ENCODE peak calls at places on chromosomes 6 and 20, in six cellular contexts. F is H1, E is fibroblast of lung, D is A549, L is ovary, J is SK-N-SH. N is an unnamed sample.

GRCh38 chr6:112286010-112286409 is 31.6 kb upstream of the LAMA4 start:
- DNase-seq in F (no peak), E (no peak), D (no peak), L (no peak), J (peak; percentile 61), N (no peak)

GRCh38 chr6:52016918-52017748 is 70.3 kb downstream of the PKHD1 start:
- DNase-seq in F (peak; percentile 52), E (no peak), D (no peak), L (no peak), J (peak; percentile 45), N (peak; percentile 9)

GRCh38 chr6:75372884-75373283 is 88.3 kb upstream of the TMEM30A start:
- DNase-seq in F (no peak), E (no peak), D (no peak), L (no peak), J (no peak), N (no peak)

GRCh38 chr6:125872259-125872921 is 81.6 kb downstream of the NCOA7 start:
- DNase-seq in F (no peak), E (peak; percentile 56), D (peak; percentile 8), L (no peak), J (no peak), N (no peak)

GRCh38 chr20:17427646-17428045 is 103.5 kb downstream of the BFSP1 start:
- DNase-seq in F (no peak), E (no peak), D (no peak), L (no peak), J (no peak), N (no peak)

GRCh38 chr6:41341580-41341979 is 6.2 kb downstream of the NCR2 start:
- DNase-seq in F (no peak), E (no peak), D (no peak), L (no peak), J (no peak), N (no peak)

GRCh38 chr6:117206951-117207687 is 58.2 kb upstream of the VGLL2 start:
- DNase-seq in F (no peak), E (no peak), D (no peak), L (no peak), J (no peak), N (peak; percentile 5)

GRCh38 chr20:24579475-24579874 is 110.0 kb downstream of the SYNDIG1 start:
- DNase-seq in F (no peak), E (no peak), D (no peak), L (no peak), J (no peak), N (no peak)

GRCh38 chr6:125415921-125416320 is 114.2 kb upstream of the HDDC2 start:
- DNase-seq in F (no peak), E (peak; percentile 3), D (no peak), L (no peak), J (no peak), N (no peak)

GRCh38 chr6:8047466-8048292 is 16.5 kb downstream of the BLOC1S5 start:
- DNase-seq in F (no peak), E (peak; percentile 55), D (no peak), L (no peak), J (no peak), N (no peak)

GRCh38 chr6:4381379-4381778 is 246.0 kb upstream of the ECI2 start:
- DNase-seq in F (no peak), E (peak; percentile 56), D (no peak), L (no peak), J (no peak), N (no peak)

GRCh38 chr6:168414696-168415095 is 26.3 kb upstream of the SMOC2 start:
- DNase-seq in F (no peak), E (peak; percentile 8), D (no peak), L (no peak), J (no peak), N (no peak)

GRCh38 chr6:30424549-30424948 is 64.8 kb upstream of the HLA-E start:
- DNase-seq in F (no peak), E (no peak), D (no peak), L (no peak), J (no peak), N (no peak)

GRCh38 chr20:59024111-59024530 is 4.9 kb downstream of the TUBB1 start:
- DNase-seq in F (no peak), E (no peak), D (no peak), L (no peak), J (no peak), N (no peak)

GRCh38 chr6:498795-499231 is 107.3 kb downstream of the IRF4 start:
- DNase-seq in F (no peak), E (peak; percentile 22), D (no peak), L (no peak), J (no peak), N (no peak)

GRCh38 chr6:170068496-170068895 is 222.4 kb downstream of the DLL1 start:
- DNase-seq in F (no peak), E (no peak), D (no peak), L (no peak), J (no peak), N (no peak)

GRCh38 chr6:36793913-36794703 is 45.1 kb downstream of the CPNE5 start:
- DNase-seq in F (no peak), E (peak; percentile 12), D (no peak), L (peak; percentile 81), J (peak; percentile 72), N (peak; percentile 42)

GRCh38 chr6:2209226-2209809 is 36.1 kb downstream of the GMDS start:
- DNase-seq in F (peak; percentile 76), E (peak; percentile 21), D (no peak), L (no peak), J (peak; percentile 40), N (peak; percentile 46)

GRCh38 chr6:107957165-107957908 is 671 bp downstream of the SEC63 start:
- DNase-seq in F (peak; percentile 77), E (peak; percentile 78), D (peak; percentile 18), L (no peak), J (peak; percentile 75), N (peak; percentile 59)

GRCh38 chr6:108477034-108477433 is 83.7 kb upstream of the FOXO3 start:
- DNase-seq in F (no peak), E (no peak), D (no peak), L (no peak), J (no peak), N (no peak)

DNA sequence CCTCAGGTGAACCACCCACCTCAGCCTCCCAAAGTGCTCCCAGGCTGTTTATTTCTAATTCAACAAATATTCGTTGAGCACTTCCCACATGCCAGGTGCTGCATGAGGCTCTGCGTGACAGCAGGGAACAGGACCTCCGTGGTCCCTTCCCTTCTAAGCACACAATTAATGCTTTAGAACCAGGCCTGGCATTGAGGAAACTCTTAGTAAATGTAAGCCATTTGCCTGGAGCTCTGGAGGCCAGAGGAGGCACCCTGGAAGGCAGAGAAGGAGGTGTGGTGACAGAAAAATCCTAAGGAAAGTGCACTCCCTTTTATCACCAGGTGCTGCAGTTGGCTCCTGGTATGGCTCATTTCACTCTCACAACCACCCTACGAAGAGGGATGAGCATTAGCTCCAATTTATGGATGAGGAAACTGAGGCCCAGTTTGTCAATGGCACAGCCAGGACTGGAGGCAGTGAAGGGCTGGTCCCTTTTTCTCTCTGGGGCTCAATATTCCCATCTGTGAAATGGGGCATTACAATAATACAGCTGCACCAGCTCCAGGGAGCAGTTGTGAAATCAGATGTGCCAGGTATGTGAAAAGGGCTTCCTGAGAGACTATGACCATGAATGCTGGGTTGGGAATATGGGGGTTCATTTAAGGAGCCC is 8.1 kb upstream of the ID1 start:
- DNase-seq in F (no peak), E (no peak), D (no peak), L (no peak), J (no peak), N (no peak)
- TF ChIP-seq CTCF in F (no peak), E (no peak), D (no peak), L (no peak), J (no peak), N (no peak)

GRCh38 chr20:23508449-23508848 is 17.5 kb downstream of the CST8 start:
- DNase-seq in F (no peak), E (no peak), D (no peak), L (no peak), J (no peak), N (peak; percentile 15)

GRCh38 chr20:23510000-23510590 is 19.2 kb downstream of the CST8 start:
- DNase-seq in F (no peak), E (no peak), D (no peak), L (no peak), J (no peak), N (no peak)

GRCh38 chr20:23507346-23507745 is 16.4 kb downstream of the CST8 start:
- DNase-seq in F (no peak), E (no peak), D (no peak), L (no peak), J (no peak), N (no peak)

GRCh38 chr20:23508896-23509579 is 18.1 kb downstream of the CST8 start:
- DNase-seq in F (no peak), E (no peak), D (no peak), L (no peak), J (no peak), N (peak; percentile 57)

GRCh38 chr20:23509580-23509913 is 18.6 kb downstream of the CST8 start:
- DNase-seq in F (no peak), E (no peak), D (no peak), L (no peak), J (no peak), N (no peak)
- TF ChIP-seq CTCF in F (no peak), E (no peak), D (no peak), L (no peak), J (no peak), N (no peak)

GRCh38 chr6:53066059-53066406 is 829 bp downstream of the FBXO9 start:
- DNase-seq in F (no peak), E (peak; percentile 45), D (peak; percentile 15), L (peak; percentile 51), J (no peak), N (peak; percentile 42)

GRCh38 chr6:53066874-53067273 is 1.7 kb downstream of the FBXO9 start:
- DNase-seq in F (no peak), E (no peak), D (no peak), L (no peak), J (no peak), N (no peak)

GRCh38 chr6:53067307-53067706 is 2.1 kb downstream of the FBXO9 start:
- DNase-seq in F (no peak), E (peak; percentile 34), D (no peak), L (no peak), J (no peak), N (no peak)

GRCh38 chr6:53064726-53065265 is 408 bp upstream of the FBXO9 start:
- DNase-seq in F (peak; percentile 89), E (peak; percentile 97), D (peak; percentile 85), L (peak; percentile 95), J (peak; percentile 88), N (peak; percentile 91)

DNA sequence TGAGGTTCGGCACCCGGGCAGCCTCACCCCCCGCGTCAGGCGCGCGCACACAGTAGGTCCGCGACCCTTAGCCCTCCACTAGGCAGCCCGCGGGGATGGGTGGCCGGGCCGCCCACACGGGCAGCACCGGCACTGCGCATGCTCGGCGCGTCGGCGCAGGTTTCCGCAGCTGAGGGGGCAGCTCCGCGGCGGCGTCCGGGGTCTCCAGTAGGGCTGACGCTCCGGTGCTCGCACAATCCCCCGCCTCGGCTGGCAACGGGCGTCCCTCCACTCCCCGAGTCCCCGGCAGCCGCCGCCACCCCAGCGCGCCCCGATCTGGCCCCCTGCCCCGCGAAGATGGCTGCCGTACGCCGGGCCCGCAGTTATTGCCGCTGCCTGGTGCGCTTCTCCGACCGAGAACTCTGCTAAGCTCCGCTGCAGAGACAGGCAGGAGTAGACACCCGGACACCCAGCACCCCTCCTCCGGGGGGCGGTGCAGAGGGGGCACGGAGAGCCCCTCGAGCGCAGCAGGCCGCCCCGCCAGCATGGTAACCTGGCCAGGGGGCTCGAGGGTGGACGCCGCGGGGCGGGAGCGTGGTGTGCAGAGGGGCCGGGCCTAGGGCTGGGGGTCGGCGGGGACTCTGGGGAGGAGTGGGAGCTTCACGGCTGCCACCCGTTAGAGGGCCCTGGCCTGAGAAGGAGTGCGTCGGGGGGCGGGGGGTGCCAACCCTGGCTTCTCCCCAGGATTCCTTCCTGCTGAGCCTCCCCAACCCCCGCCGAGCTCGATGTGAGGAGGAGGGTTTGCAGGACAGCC is at the start of gene FBXO9:
- DNase-seq in F (peak; percentile 82), E (peak; percentile 53), D (peak; percentile 47), L (peak; percentile 76), J (peak; percentile 92), N (peak; percentile 83)
- TF ChIP-seq CTCF in F (no peak), E (no peak), D (no peak), L (peak; percentile 1), J (no peak), N (no peak)

GRCh38 chr20:41411458-41411857 is 44.8 kb upstream of the EMILIN3 start:
- DNase-seq in F (no peak), E (peak; percentile 21), D (no peak), L (no peak), J (no peak), N (no peak)
- TF ChIP-seq CTCF in F (no peak), E (peak; percentile 46), D (peak; percentile 56), L (peak; percentile 48), J (peak; percentile 59), N (no peak)